ENCODE peak calls at places on chromosome 9, in eight cellular contexts. C, E, B, O, D, W, Y and T are unnamed samples.

GRCh38 chr9:105405514-105406131 is 42.2 kb upstream of the FSD1L start:
- DNase-seq in D (no peak), B (no peak), W (no peak), Y (no peak), C (no peak), E (no peak), O (no peak), T (no peak)

GRCh38 chr9:107141967-107142366 is 141.1 kb upstream of the RAD23B start:
- DNase-seq in C (peak; percentile 28), B (no peak), O (no peak), E (no peak), W (no peak), Y (no peak), D (no peak), T (no peak)

GRCh38 chr9:116673375-116673774 is 13.7 kb upstream of the TRIM32 start:
- DNase-seq in Y (no peak), C (no peak), B (no peak), W (no peak), D (no peak), O (no peak), E (no peak), T (no peak)

GRCh38 chr9:103361906-103362305 is 366.8 kb downstream of the CYLC2 start:
- DNase-seq in Y (no peak), C (no peak), D (no peak), O (no peak), E (no peak), W (no peak), B (no peak), T (no peak)

GRCh38 chr9:22342489-22343217 is 104.0 kb upstream of the DMRTA1 start:
- DNase-seq in E (no peak), B (no peak), Y (no peak), W (no peak), C (no peak), D (no peak), O (no peak), T (no peak)

GRCh38 chr9:79946718-79947117 is 375.0 kb downstream of the TLE4 start:
- DNase-seq in E (no peak), W (no peak), D (peak; percentile 52), O (no peak), Y (no peak), C (no peak), B (peak; percentile 55), T (peak; percentile 5)

GRCh38 chr9:8715792-8716191 is 916.2 kb upstream of the DMAC1 start:
- DNase-seq in W (no peak), C (no peak), E (no peak), D (no peak), Y (no peak), B (no peak), O (no peak), T (no peak)

GRCh38 chr9:91039125-91039834 is 237.7 kb downstream of the SYK start:
- DNase-seq in D (no peak), C (peak; percentile 3), E (no peak), Y (no peak), W (no peak), B (no peak), O (no peak), T (no peak)

GRCh38 chr9:91164724-91165520 is 196.8 kb downstream of the AUH start:
- DNase-seq in O (peak; percentile 97), W (peak; percentile 67), B (peak; percentile 79), E (peak; percentile 90), C (peak; percentile 93), D (no peak), Y (peak; percentile 23), T (peak; percentile 92)

GRCh38 chr9:38339087-38339486 is 53.4 kb upstream of the ALDH1B1 start:
- DNase-seq in B (no peak), C (no peak), Y (no peak), E (no peak), W (no peak), D (no peak), O (no peak), T (peak; percentile 83)

GRCh38 chr9:92607773-92608172 is 62.2 kb downstream of the IPPK start:
- DNase-seq in B (no peak), Y (no peak), C (peak; percentile 37), O (peak; percentile 74), E (no peak), D (no peak), W (no peak), T (peak; percentile 36)

GRCh38 chr9:120928015-120928719 is 1.6 kb upstream of the TRAF1 start:
- DNase-seq in E (peak; percentile 85), D (peak; percentile 62), C (peak; percentile 55), O (no peak), W (no peak), Y (no peak), B (peak; percentile 51), T (no peak)

GRCh38 chr9:93083592-93084470 is 12.2 kb upstream of the CARD19 start:
- DNase-seq in E (peak; percentile 53), C (no peak), W (no peak), D (peak; percentile 10), B (no peak), O (no peak), Y (no peak), T (no peak)

GRCh38 chr9:135507104-135508035 is 6.9 kb downstream of the MRPS2 start:
- DNase-seq in Y (no peak), O (no peak), C (no peak), E (peak; percentile 68), W (no peak), D (peak; percentile 6), B (no peak), T (no peak)

GRCh38 chr9:127973169-127974001 is 7.4 kb downstream of the EEIG1 start:
- DNase-seq in B (peak; percentile 86), C (no peak), D (peak; percentile 33), Y (no peak), O (no peak), W (peak; percentile 39), E (no peak), T (no peak)

GRCh38 chr9:89022902-89023301 is 31.6 kb downstream of the S1PR3 start:
- DNase-seq in E (no peak), W (no peak), D (peak; percentile 47), O (no peak), B (peak; percentile 40), C (peak; percentile 66), Y (no peak), T (peak; percentile 57)

GRCh38 chr9:91071185-91071990 is 269.8 kb downstream of the SYK start:
- DNase-seq in D (no peak), B (no peak), Y (no peak), E (no peak), O (peak; percentile 92), C (peak; percentile 16), W (peak; percentile 44), T (peak; percentile 28)

DNA sequence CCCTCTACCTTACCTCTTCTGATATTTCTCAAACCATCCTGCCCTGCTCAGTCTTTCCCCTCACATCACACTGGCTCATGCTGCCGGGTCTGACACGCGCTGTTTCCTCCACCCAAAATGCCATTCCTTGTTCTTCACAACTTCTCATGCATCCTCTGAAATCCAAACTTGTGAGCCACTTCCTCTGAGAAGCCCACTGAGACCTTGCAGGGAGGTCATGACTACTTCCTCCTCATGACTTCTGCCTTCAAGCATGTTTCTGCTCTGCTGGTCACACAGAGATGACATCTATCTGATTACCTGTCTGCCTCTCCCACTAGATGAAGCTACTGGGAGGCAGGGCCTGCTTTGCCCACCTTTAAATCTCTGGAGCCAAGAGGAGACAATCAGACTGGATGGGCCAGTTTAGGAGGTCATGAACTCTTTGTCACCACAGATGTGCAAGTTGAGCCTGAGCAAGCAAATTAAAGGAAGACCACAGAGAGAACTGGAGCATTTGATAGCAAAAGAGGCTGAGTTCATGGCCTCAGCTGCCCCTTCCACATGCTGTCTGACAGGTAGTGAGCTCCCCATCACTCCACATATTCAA is 119.8 kb upstream of the TBC1D2 start:
- DNase-seq in E (no peak), C (peak; percentile 26), O (peak; percentile 46), B (peak; percentile 0), D (no peak), Y (no peak), W (no peak), T (peak; percentile 23)
- H3K4me3 ChIP-seq in E (no peak overlapping the region), C (no peak overlapping the region), O (no peak overlapping the region), B (no peak overlapping the region), D (no peak overlapping the region), Y (no peak overlapping the region), W (no peak overlapping the region), T (no peak overlapping the region)

GRCh38 chr9:4195285-4195684 is 104.6 kb downstream of the GLIS3 start:
- DNase-seq in D (no peak), Y (no peak), B (no peak), W (no peak), E (no peak), C (no peak), O (no peak), T (no peak)

GRCh38 chr9:4197548-4197947 is 102.3 kb downstream of the GLIS3 start:
- DNase-seq in W (no peak), B (no peak), D (no peak), C (no peak), Y (no peak), O (no peak), E (no peak), T (no peak)

GRCh38 chr9:4196886-4197285 is 103.0 kb downstream of the GLIS3 start:
- DNase-seq in E (no peak), B (no peak), W (no peak), O (no peak), Y (no peak), C (no peak), D (no peak), T (peak; percentile 23)

GRCh38 chr9:4193391-4193790 is 106.5 kb downstream of the GLIS3 start:
- DNase-seq in Y (no peak), C (no peak), D (no peak), O (no peak), B (no peak), E (no peak), W (no peak), T (no peak)

GRCh38 chr9:4196376-4196775 is 103.5 kb downstream of the GLIS3 start:
- DNase-seq in W (no peak), Y (no peak), O (no peak), C (no peak), E (no peak), D (no peak), B (no peak), T (no peak)
- H3K9me3 ChIP-seq in W (peaks cover 4% of the 10 kb centered on the region), Y (peaks cover 26% of the 10 kb centered on the region), O (peaks cover 29% of the 10 kb centered on the region), C (peaks cover 19% of the 10 kb centered on the region), E (peaks cover 51% of the 10 kb centered on the region), D (no peaks in the 10 kb centered on the region), B (peaks cover 18% of the 10 kb centered on the region), T (peaks cover 4% of the 10 kb centered on the region)

GRCh38 chr9:133956520-133957076 is 35.5 kb downstream of the VAV2 start:
- DNase-seq in E (peak; percentile 82), B (no peak), Y (no peak), D (peak; percentile 55), W (peak; percentile 41), C (peak; percentile 51), O (no peak), T (peak; percentile 70)
- H3K4me3 ChIP-seq in E (no peak overlapping the region), B (no peak overlapping the region), Y (peak overlapping the region; percentile 52), D (no peak overlapping the region), W (no peak overlapping the region), C (no peak overlapping the region), O (peak overlapping the region; percentile 2), T (no peak overlapping the region)

DNA sequence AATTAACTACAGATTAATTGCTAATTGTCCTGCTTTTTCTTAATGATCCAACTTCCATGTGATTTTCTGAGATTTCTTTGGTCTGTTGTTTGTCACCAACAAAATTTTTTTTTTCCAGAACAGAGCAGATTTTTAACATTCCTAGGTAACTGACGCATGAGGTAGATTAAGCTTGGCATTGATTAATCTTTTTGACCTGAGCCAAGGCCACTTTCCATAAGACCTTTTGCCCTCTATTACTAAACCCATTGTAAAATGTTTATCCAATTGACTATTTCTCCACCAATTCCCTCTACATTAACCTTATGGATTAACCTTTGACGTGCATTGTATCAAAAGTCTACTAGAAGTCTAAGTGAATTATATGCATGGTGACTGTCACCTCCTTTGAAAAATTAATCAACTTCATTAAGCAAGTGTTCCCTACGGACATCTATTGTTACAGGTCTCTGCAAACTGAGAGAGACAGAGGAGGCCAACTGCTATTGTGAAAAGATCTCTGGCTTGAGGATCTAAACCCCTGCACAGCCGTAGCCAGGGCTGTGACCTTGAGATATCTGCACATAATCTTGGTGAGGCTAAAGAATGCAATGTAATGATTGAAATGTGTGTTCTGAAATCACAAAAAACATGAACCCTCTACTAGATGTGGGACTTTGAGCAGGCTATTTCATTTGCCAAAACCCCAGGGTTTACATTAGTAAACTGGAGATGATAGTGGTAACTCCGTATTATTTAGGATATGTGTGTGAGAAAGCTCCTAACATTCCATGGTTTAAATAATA is 632.2 kb downstream of the TLR4 start:
- DNase-seq in O (no peak), E (no peak), B (no peak), D (no peak), W (no peak), C (no peak), Y (no peak), T (no peak)
- H3K9me3 ChIP-seq in O (no peaks in the 10 kb centered on the region), E (no peaks in the 10 kb centered on the region), B (no peaks in the 10 kb centered on the region), D (no peaks in the 10 kb centered on the region), W (no peaks in the 10 kb centered on the region), C (no peaks in the 10 kb centered on the region), Y (no peaks in the 10 kb centered on the region), T (no peaks in the 10 kb centered on the region)